ENCODE peak calls at places on chromosome 9, in ten cellular contexts. One of them, this sample, is unnamed.
A peak's percentile ranks its signal among the peaks of the same experiment; 100 is the strongest.

GRCh38 chr9:33817327-33818166 is 587 bp downstream of the UBE2R2 start:
- DNase-seq in CD4-positive, alpha-beta T cell: peak; percentile 55
- DNase-seq in NB4: peak; percentile 89
- DNase-seq in neural crest cell: peak; percentile 62
- DNase-seq in breast epithelium: peak; percentile 35
- DNase-seq in fibroblast of lung: peak; percentile 76
- DNase-seq in neural progenitor cell: peak; percentile 86
- DNase-seq in hepatocyte: peak; percentile 75
- DNase-seq in AG04450: no peak
- DNase-seq in HCT116: no peak
- DNase-seq in this sample: no peak

GRCh38 chr9:136438548-136438908 is 1.1 kb downstream of the INPP5E start:
- DNase-seq in breast epithelium: no peak
- DNase-seq in CD4-positive, alpha-beta T cell: no peak
- DNase-seq in neural progenitor cell: peak; percentile 57
- DNase-seq in fibroblast of lung: peak; percentile 31
- DNase-seq in HCT116: no peak
- DNase-seq in AG04450: no peak
- DNase-seq in NB4: peak; percentile 55
- DNase-seq in neural crest cell: peak; percentile 18
- DNase-seq in hepatocyte: peak; percentile 44
- DNase-seq in this sample: no peak

GRCh38 chr9:118215544-118215943 is 511.3 kb downstream of the TLR4 start:
- DNase-seq in NB4: no peak
- DNase-seq in fibroblast of lung: no peak
- DNase-seq in CD4-positive, alpha-beta T cell: no peak
- DNase-seq in hepatocyte: peak; percentile 30
- DNase-seq in neural progenitor cell: no peak
- DNase-seq in AG04450: no peak
- DNase-seq in neural crest cell: no peak
- DNase-seq in HCT116: no peak
- DNase-seq in breast epithelium: no peak
- DNase-seq in this sample: no peak

GRCh38 chr9:85024374-85024773 is 354.8 kb downstream of the NTRK2 start:
- DNase-seq in breast epithelium: no peak
- DNase-seq in fibroblast of lung: no peak
- DNase-seq in neural crest cell: no peak
- DNase-seq in NB4: no peak
- DNase-seq in neural progenitor cell: no peak
- DNase-seq in CD4-positive, alpha-beta T cell: no peak
- DNase-seq in hepatocyte: no peak
- DNase-seq in AG04450: no peak
- DNase-seq in HCT116: no peak
- DNase-seq in this sample: no peak

GRCh38 chr9:104861406-104861805 is 66.5 kb downstream of the ABCA1 start:
- DNase-seq in breast epithelium: no peak
- DNase-seq in CD4-positive, alpha-beta T cell: no peak
- DNase-seq in fibroblast of lung: no peak
- DNase-seq in hepatocyte: no peak
- DNase-seq in AG04450: no peak
- DNase-seq in HCT116: no peak
- DNase-seq in neural crest cell: no peak
- DNase-seq in NB4: peak; percentile 26
- DNase-seq in neural progenitor cell: no peak
- DNase-seq in this sample: no peak

GRCh38 chr9:68981825-68982224 is 32.1 kb downstream of the PRKACG start:
- DNase-seq in neural progenitor cell: no peak
- DNase-seq in HCT116: no peak
- DNase-seq in NB4: peak; percentile 19
- DNase-seq in AG04450: no peak
- DNase-seq in CD4-positive, alpha-beta T cell: no peak
- DNase-seq in fibroblast of lung: no peak
- DNase-seq in breast epithelium: no peak
- DNase-seq in neural crest cell: no peak
- DNase-seq in hepatocyte: no peak
- DNase-seq in this sample: no peak

GRCh38 chr9:114163517-114163924 is 8.2 kb downstream of the COL27A1 start:
- DNase-seq in CD4-positive, alpha-beta T cell: no peak
- DNase-seq in breast epithelium: no peak
- DNase-seq in neural crest cell: no peak
- DNase-seq in HCT116: no peak
- DNase-seq in fibroblast of lung: peak; percentile 78
- DNase-seq in hepatocyte: peak; percentile 91
- DNase-seq in NB4: no peak
- DNase-seq in AG04450: no peak
- DNase-seq in neural progenitor cell: peak; percentile 65
- DNase-seq in this sample: no peak

GRCh38 chr9:110821064-110821463 is 152.5 kb downstream of the MUSK start:
- DNase-seq in CD4-positive, alpha-beta T cell: no peak
- DNase-seq in breast epithelium: no peak
- DNase-seq in AG04450: no peak
- DNase-seq in HCT116: no peak
- DNase-seq in neural progenitor cell: no peak
- DNase-seq in neural crest cell: no peak
- DNase-seq in hepatocyte: no peak
- DNase-seq in fibroblast of lung: no peak
- DNase-seq in NB4: no peak
- DNase-seq in this sample: no peak

GRCh38 chr9:29144476-29144875 is 1571.2 kb upstream of the C9orf72 start:
- DNase-seq in AG04450: no peak
- DNase-seq in HCT116: no peak
- DNase-seq in hepatocyte: no peak
- DNase-seq in fibroblast of lung: peak; percentile 17
- DNase-seq in CD4-positive, alpha-beta T cell: no peak
- DNase-seq in NB4: no peak
- DNase-seq in neural crest cell: no peak
- DNase-seq in breast epithelium: no peak
- DNase-seq in neural progenitor cell: no peak
- DNase-seq in this sample: no peak

GRCh38 chr9:34154052-34154451 is 24.8 kb upstream of the UBAP1 start:
- DNase-seq in neural progenitor cell: no peak
- DNase-seq in CD4-positive, alpha-beta T cell: no peak
- DNase-seq in HCT116: no peak
- DNase-seq in NB4: no peak
- DNase-seq in breast epithelium: no peak
- DNase-seq in AG04450: no peak
- DNase-seq in fibroblast of lung: no peak
- DNase-seq in hepatocyte: no peak
- DNase-seq in neural crest cell: no peak
- DNase-seq in this sample: no peak

GRCh38 chr9:130825051-130825651 is 9.9 kb upstream of the ABL1 start:
- DNase-seq in CD4-positive, alpha-beta T cell: no peak
- DNase-seq in neural progenitor cell: peak; percentile 84
- DNase-seq in HCT116: no peak
- DNase-seq in breast epithelium: no peak
- DNase-seq in neural crest cell: no peak
- DNase-seq in hepatocyte: peak; percentile 75
- DNase-seq in AG04450: no peak
- DNase-seq in fibroblast of lung: peak; percentile 81
- DNase-seq in NB4: no peak
- DNase-seq in this sample: no peak

GRCh38 chr9:9752722-9753121 is 860.1 kb downstream of the PTPRD start:
- DNase-seq in neural progenitor cell: no peak
- DNase-seq in breast epithelium: no peak
- DNase-seq in fibroblast of lung: no peak
- DNase-seq in AG04450: no peak
- DNase-seq in NB4: no peak
- DNase-seq in HCT116: no peak
- DNase-seq in neural crest cell: no peak
- DNase-seq in hepatocyte: peak; percentile 14
- DNase-seq in CD4-positive, alpha-beta T cell: no peak
- DNase-seq in this sample: no peak

GRCh38 chr9:109258619-109259321 is 62.1 kb downstream of the EPB41L4B start:
- DNase-seq in HCT116: no peak
- DNase-seq in breast epithelium: no peak
- DNase-seq in hepatocyte: no peak
- DNase-seq in AG04450: no peak
- DNase-seq in fibroblast of lung: no peak
- DNase-seq in NB4: no peak
- DNase-seq in neural progenitor cell: peak; percentile 76
- DNase-seq in neural crest cell: no peak
- DNase-seq in CD4-positive, alpha-beta T cell: no peak
- DNase-seq in this sample: no peak

GRCh38 chr9:128117613-128118471 is 9.7 kb downstream of the PTGES2 start:
- DNase-seq in breast epithelium: peak; percentile 86
- DNase-seq in NB4: peak; percentile 88
- DNase-seq in HCT116: peak; percentile 74
- DNase-seq in fibroblast of lung: peak; percentile 69
- DNase-seq in hepatocyte: peak; percentile 95
- DNase-seq in neural crest cell: peak; percentile 100
- DNase-seq in CD4-positive, alpha-beta T cell: peak; percentile 96
- DNase-seq in AG04450: peak; percentile 73
- DNase-seq in neural progenitor cell: peak; percentile 94
- DNase-seq in this sample: peak; percentile 87
- TF ChIP-seq CTCF in breast epithelium: peak; percentile 100
- TF ChIP-seq CTCF in NB4: peak; percentile 99
- TF ChIP-seq CTCF in HCT116: peak; percentile 100
- TF ChIP-seq CTCF in fibroblast of lung: peak; percentile 100
- TF ChIP-seq CTCF in hepatocyte: peak; percentile 100
- TF ChIP-seq CTCF in neural crest cell: peak; percentile 100
- TF ChIP-seq CTCF in CD4-positive, alpha-beta T cell: peak; percentile 100
- TF ChIP-seq CTCF in AG04450: peak; percentile 100
- TF ChIP-seq CTCF in neural progenitor cell: peak; percentile 100
- TF ChIP-seq CTCF in this sample: peak; percentile 100

GRCh38 chr9:132546148-132547051 is 36.0 kb upstream of the BARHL1 start:
- DNase-seq in fibroblast of lung: peak; percentile 26
- DNase-seq in hepatocyte: peak; percentile 64
- DNase-seq in neural progenitor cell: peak; percentile 75
- DNase-seq in NB4: peak; percentile 12
- DNase-seq in CD4-positive, alpha-beta T cell: no peak
- DNase-seq in HCT116: no peak
- DNase-seq in AG04450: no peak
- DNase-seq in neural crest cell: peak; percentile 63
- DNase-seq in breast epithelium: no peak
- DNase-seq in this sample: no peak
- TF ChIP-seq CTCF in fibroblast of lung: peak; percentile 26
- TF ChIP-seq CTCF in hepatocyte: peak; percentile 47
- TF ChIP-seq CTCF in neural progenitor cell: peak; percentile 67
- TF ChIP-seq CTCF in NB4: peak; percentile 26
- TF ChIP-seq CTCF in CD4-positive, alpha-beta T cell: no peak
- TF ChIP-seq CTCF in HCT116: peak; percentile 47
- TF ChIP-seq CTCF in AG04450: peak; percentile 41
- TF ChIP-seq CTCF in neural crest cell: peak; percentile 75
- TF ChIP-seq CTCF in breast epithelium: peak; percentile 14
- TF ChIP-seq CTCF in this sample: no peak

DNA sequence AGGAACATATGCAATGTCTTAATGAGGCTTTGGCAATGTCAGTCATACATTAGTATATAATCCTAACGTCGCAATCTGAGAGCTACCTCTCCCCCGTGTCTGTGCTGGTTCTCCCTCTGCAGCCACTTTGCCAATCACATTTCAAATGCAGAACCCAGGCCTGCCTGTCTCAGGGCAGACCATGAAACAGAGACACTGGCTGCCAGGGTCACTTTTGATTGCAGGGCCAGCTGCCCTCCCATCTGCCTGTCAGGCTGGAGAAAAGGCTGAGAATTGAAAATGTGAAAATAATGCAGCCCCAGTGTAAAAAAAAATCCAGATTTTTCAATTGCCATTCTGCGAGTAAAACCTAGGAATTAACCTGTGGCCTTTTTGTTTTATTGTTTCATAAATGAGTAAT is 56.3 kb downstream of the SLC24A2 start:
- DNase-seq in hepatocyte: no peak
- DNase-seq in neural crest cell: no peak
- DNase-seq in HCT116: no peak
- DNase-seq in fibroblast of lung: no peak
- DNase-seq in NB4: no peak
- DNase-seq in breast epithelium: no peak
- DNase-seq in CD4-positive, alpha-beta T cell: no peak
- DNase-seq in neural progenitor cell: no peak
- DNase-seq in AG04450: no peak
- DNase-seq in this sample: no peak
- TF ChIP-seq CTCF in hepatocyte: no peak
- TF ChIP-seq CTCF in neural crest cell: no peak
- TF ChIP-seq CTCF in HCT116: no peak
- TF ChIP-seq CTCF in fibroblast of lung: no peak
- TF ChIP-seq CTCF in NB4: no peak
- TF ChIP-seq CTCF in breast epithelium: no peak
- TF ChIP-seq CTCF in CD4-positive, alpha-beta T cell: no peak
- TF ChIP-seq CTCF in neural progenitor cell: no peak
- TF ChIP-seq CTCF in AG04450: no peak
- TF ChIP-seq CTCF in this sample: no peak

GRCh38 chr9:91758491-91758981 is 191.5 kb downstream of the ROR2 start:
- DNase-seq in hepatocyte: peak; percentile 71
- DNase-seq in AG04450: no peak
- DNase-seq in neural crest cell: peak; percentile 70
- DNase-seq in neural progenitor cell: peak; percentile 80
- DNase-seq in fibroblast of lung: peak; percentile 36
- DNase-seq in breast epithelium: no peak
- DNase-seq in HCT116: peak; percentile 32
- DNase-seq in CD4-positive, alpha-beta T cell: peak; percentile 11
- DNase-seq in NB4: peak; percentile 72
- DNase-seq in this sample: no peak
- TF ChIP-seq CTCF in hepatocyte: peak; percentile 62
- TF ChIP-seq CTCF in AG04450: peak; percentile 80
- TF ChIP-seq CTCF in neural crest cell: peak; percentile 74
- TF ChIP-seq CTCF in neural progenitor cell: peak; percentile 76
- TF ChIP-seq CTCF in fibroblast of lung: peak; percentile 74
- TF ChIP-seq CTCF in breast epithelium: no peak
- TF ChIP-seq CTCF in HCT116: peak; percentile 86
- TF ChIP-seq CTCF in CD4-positive, alpha-beta T cell: no peak
- TF ChIP-seq CTCF in NB4: peak; percentile 89
- TF ChIP-seq CTCF in this sample: no peak

GRCh38 chr9:94280409-94280989 is 21.4 kb downstream of the ZNF169 start:
- DNase-seq in breast epithelium: no peak
- DNase-seq in AG04450: no peak
- DNase-seq in fibroblast of lung: no peak
- DNase-seq in CD4-positive, alpha-beta T cell: no peak
- DNase-seq in neural crest cell: no peak
- DNase-seq in HCT116: no peak
- DNase-seq in hepatocyte: no peak
- DNase-seq in NB4: no peak
- DNase-seq in neural progenitor cell: no peak
- DNase-seq in this sample: no peak

GRCh38 chr9:94277885-94278536 is 18.9 kb downstream of the ZNF169 start:
- DNase-seq in HCT116: no peak
- DNase-seq in hepatocyte: no peak
- DNase-seq in neural crest cell: no peak
- DNase-seq in breast epithelium: no peak
- DNase-seq in CD4-positive, alpha-beta T cell: no peak
- DNase-seq in fibroblast of lung: no peak
- DNase-seq in neural progenitor cell: no peak
- DNase-seq in AG04450: no peak
- DNase-seq in NB4: no peak
- DNase-seq in this sample: no peak

GRCh38 chr9:94286056-94286455 is 27.0 kb downstream of the ZNF169 start:
- DNase-seq in breast epithelium: no peak
- DNase-seq in HCT116: no peak
- DNase-seq in CD4-positive, alpha-beta T cell: no peak
- DNase-seq in AG04450: no peak
- DNase-seq in neural crest cell: no peak
- DNase-seq in fibroblast of lung: no peak
- DNase-seq in neural progenitor cell: no peak
- DNase-seq in hepatocyte: no peak
- DNase-seq in NB4: no peak
- DNase-seq in this sample: no peak

GRCh38 chr9:94281101-94281500 is 22.0 kb downstream of the ZNF169 start:
- DNase-seq in CD4-positive, alpha-beta T cell: no peak
- DNase-seq in AG04450: no peak
- DNase-seq in hepatocyte: no peak
- DNase-seq in neural crest cell: no peak
- DNase-seq in neural progenitor cell: no peak
- DNase-seq in breast epithelium: no peak
- DNase-seq in fibroblast of lung: no peak
- DNase-seq in NB4: no peak
- DNase-seq in HCT116: no peak
- DNase-seq in this sample: no peak
- TF ChIP-seq CTCF in CD4-positive, alpha-beta T cell: no peak
- TF ChIP-seq CTCF in AG04450: no peak
- TF ChIP-seq CTCF in hepatocyte: no peak
- TF ChIP-seq CTCF in neural crest cell: no peak
- TF ChIP-seq CTCF in neural progenitor cell: no peak
- TF ChIP-seq CTCF in breast epithelium: no peak
- TF ChIP-seq CTCF in fibroblast of lung: no peak
- TF ChIP-seq CTCF in NB4: no peak
- TF ChIP-seq CTCF in HCT116: no peak
- TF ChIP-seq CTCF in this sample: no peak